ENCODE peak calls at places on chromosomes 3 and 15, in nine cellular contexts. E is mucosa of descending colon; K is WTC11; B is cardiac muscle cell; A is brain microvascular endothelial cell; R is BJ; X is HepG2; H is endothelial cell; Z is activated CD8-positive, alpha-beta T cell treated with anti-CD3 and anti-CD28 coated beads for 36 hours. D is an unnamed sample.

GRCh38 chr3:7682822-7683229 is 818.8 kb upstream of the LMCD1 start:
- DNase-seq in E (no peak), K (no peak), B (no peak), A (peak), R (peak), X (no peak), H (no peak), Z (no peak), D (no peak)

GRCh38 chr3:148074916-148075315 is 622.8 kb upstream of the AGTR1 start:
- DNase-seq in E (no peak), K (no peak), B (no peak), A (no peak), R (no peak), X (no peak), H (no peak), Z (no peak), D (no peak)

GRCh38 chr3:15064299-15064834 is 748 bp downstream of the MRPS25 start:
- DNase-seq in E (no peak), K (no peak), B (no peak), A (no peak), R (no peak), X (no peak), H (no peak), Z (peak), D (peak)

GRCh38 chr15:93321881-93322282 is 232.9 kb upstream of the RGMA start:
- DNase-seq in E (no peak), K (no peak), B (no peak), A (peak), R (no peak), X (peak), H (no peak), Z (no peak), D (no peak)

GRCh38 chr3:168981396-168981795 is 682.1 kb downstream of the MECOM start:
- DNase-seq in E (no peak), K (no peak), B (no peak), A (no peak), R (no peak), X (no peak), H (no peak), Z (no peak), D (no peak)

GRCh38 chr3:190340071-190340470 is 17.8 kb upstream of the CLDN1 start:
- DNase-seq in E (no peak), K (no peak), B (no peak), A (no peak), R (no peak), X (no peak), H (no peak), Z (no peak), D (no peak)

GRCh38 chr3:142644502-142644901 is 48.3 kb downstream of the PLS1 start:
- DNase-seq in E (no peak), K (no peak), B (no peak), A (no peak), R (no peak), X (no peak), H (no peak), Z (no peak), D (no peak)

GRCh38 chr15:84982301-84982920 is 755 bp downstream of the PDE8A start:
- DNase-seq in E (peak), K (no peak), B (peak), A (no peak), R (no peak), X (peak), H (peak), Z (peak), D (no peak)

GRCh38 chr3:24548278-24548677 is 53.6 kb upstream of the THRB start:
- DNase-seq in E (no peak), K (no peak), B (no peak), A (peak), R (no peak), X (no peak), H (no peak), Z (no peak), D (no peak)

GRCh38 chr3:162391301-162391700 is 894.7 kb downstream of the OTOL1 start:
- DNase-seq in E (no peak), K (no peak), B (no peak), A (peak), R (peak), X (no peak), H (no peak), Z (no peak), D (no peak)

GRCh38 chr15:55742498-55742926 is 440 bp downstream of the PRTG start:
- DNase-seq in E (no peak), K (no peak), B (peak), A (peak), R (no peak), X (no peak), H (peak), Z (no peak), D (peak)

GRCh38 chr3:158005391-158006100 is 100.7 kb downstream of the SHOX2 start:
- DNase-seq in E (no peak), K (no peak), B (no peak), A (no peak), R (no peak), X (no peak), H (no peak), Z (no peak), D (no peak)

GRCh38 chr15:29270169-29270955 is 740 bp upstream of the NSMCE3 start:
- DNase-seq in E (no peak), K (no peak), B (no peak), A (no peak), R (no peak), X (no peak), H (no peak), Z (peak), D (peak)

GRCh38 chr3:174219738-174220137 is 639.4 kb upstream of the NAALADL2 start:
- DNase-seq in E (no peak), K (no peak), B (no peak), A (no peak), R (no peak), X (no peak), H (no peak), Z (no peak), D (no peak)

GRCh38 chr3:76582632-76583378 is 457.1 kb upstream of the ROBO2 start:
- DNase-seq in E (no peak), K (no peak), B (no peak), A (no peak), R (no peak), X (no peak), H (no peak), Z (no peak), D (no peak)

GRCh38 chr3:35486295-35486694 is 153.0 kb upstream of the ARPP21 start:
- DNase-seq in E (no peak), K (no peak), B (no peak), A (no peak), R (no peak), X (peak), H (no peak), Z (no peak), D (no peak)

GRCh38 chr15:82709081-82709420 is 624 bp downstream of the AP3B2 start:
- DNase-seq in E (no peak), K (peak), B (no peak), A (no peak), R (no peak), X (no peak), H (no peak), Z (peak), D (no peak)

DNA sequence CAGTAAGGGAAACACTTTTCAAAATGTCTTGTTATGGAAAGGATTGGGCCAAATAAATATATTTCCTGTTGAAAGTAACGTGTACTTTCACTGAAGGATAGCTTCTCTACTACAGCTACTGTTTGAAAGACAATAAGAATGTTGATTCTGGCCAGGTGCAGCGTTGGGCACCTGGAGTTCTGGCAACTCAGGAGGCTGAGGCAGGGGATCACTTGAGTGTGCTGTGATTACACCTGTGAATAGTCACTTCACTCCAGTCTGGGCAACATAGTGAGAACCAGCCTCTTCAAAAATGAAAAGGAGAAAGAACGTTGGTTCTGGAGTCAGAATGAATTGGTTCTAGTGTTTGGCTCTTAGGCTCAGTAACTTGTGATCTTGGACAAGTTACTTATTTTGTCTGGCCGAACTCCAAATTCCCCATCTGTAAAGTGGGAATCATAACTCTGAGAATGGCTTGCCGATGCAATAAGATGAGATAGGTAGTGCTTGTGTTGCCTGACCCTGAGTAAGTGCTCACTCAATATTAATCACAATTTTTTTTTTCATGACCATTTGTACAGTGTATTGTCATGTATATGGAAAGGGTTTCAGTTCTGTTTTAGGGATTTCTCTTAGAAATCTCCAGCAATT is 310.8 kb downstream of the PTPRG start:
- DNase-seq in E (no peak), K (peak), B (no peak), A (no peak), R (no peak), X (no peak), H (no peak), Z (no peak), D (no peak)
- TF ChIP-seq CTCF in E (no peak), K (no peak), B (no peak), A (no peak), R (no peak), X (no peak), H (no peak), Z (no peak), D (no peak)

GRCh38 chr3:112013784-112014143 is 15.0 kb downstream of the TAGLN3 start:
- DNase-seq in E (no peak), K (no peak), B (no peak), A (no peak), R (no peak), X (no peak), H (no peak), Z (no peak), D (no peak)
- TF ChIP-seq CTCF in E (no peak), K (no peak), B (no peak), A (no peak), R (no peak), X (no peak), H (no peak), Z (no peak), D (no peak)

GRCh38 chr3:53919741-53920140 is 28.1 kb upstream of the SELENOK start:
- DNase-seq in E (no peak), K (no peak), B (no peak), A (no peak), R (no peak), X (no peak), H (no peak), Z (no peak), D (no peak)

DNA sequence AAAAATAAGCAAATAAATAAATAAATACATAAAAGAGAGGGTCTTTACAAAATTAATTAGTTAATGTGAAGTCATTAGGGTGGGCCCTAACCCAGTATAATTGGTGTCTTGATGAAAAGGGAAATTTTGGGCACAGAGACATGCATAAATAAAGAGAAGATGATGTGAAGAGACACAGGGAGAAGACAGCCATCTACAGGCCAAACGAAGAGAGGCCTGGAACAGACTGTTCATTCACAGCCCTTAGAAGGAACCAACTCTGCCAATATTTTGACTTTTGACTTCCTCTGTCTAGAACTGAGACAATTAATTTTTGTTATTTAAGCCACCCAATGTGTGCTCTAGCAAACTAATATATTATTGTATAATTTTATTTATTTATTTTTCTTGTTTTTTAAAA is 29.6 kb upstream of the SELENOK start:
- DNase-seq in E (no peak), K (no peak), B (no peak), A (peak), R (no peak), X (peak), H (no peak), Z (peak), D (peak)
- TF ChIP-seq CTCF in E (peak), K (no peak), B (peak), A (peak), R (peak), X (peak), H (no peak), Z (peak), D (peak)

GRCh38 chr15:64162869-64163661 is at the start of gene PPIB:
- DNase-seq in E (peak), K (peak), B (peak), A (peak), R (peak), X (peak), H (peak), Z (peak), D (peak)
- TF ChIP-seq CTCF in E (peak), K (no peak), B (peak), A (peak), R (peak), X (peak), H (no peak), Z (no peak), D (peak)

DNA sequence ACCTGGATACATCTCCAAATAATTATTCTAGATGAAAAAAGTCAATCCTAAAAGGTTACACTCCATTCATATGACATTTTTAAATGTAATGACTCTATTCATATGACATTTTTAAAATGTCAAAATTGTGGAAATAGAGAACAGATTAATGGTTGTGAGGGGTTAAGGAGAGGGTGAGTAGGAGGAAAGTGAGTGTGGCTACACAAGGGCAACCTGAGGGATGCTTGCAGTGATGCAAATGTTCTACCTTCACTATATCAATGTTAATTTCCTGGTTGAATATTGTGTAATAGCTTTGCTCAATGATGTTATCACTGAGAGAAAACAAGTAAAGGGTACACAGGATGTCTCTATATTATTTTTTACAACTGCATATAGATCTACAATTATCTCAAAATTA is 54.9 kb upstream of the PXYLP1 start:
- DNase-seq in E (no peak), K (no peak), B (no peak), A (no peak), R (no peak), X (no peak), H (no peak), Z (no peak), D (no peak)
- TF ChIP-seq CTCF in E (no peak), K (no peak), B (no peak), A (no peak), R (no peak), X (no peak), H (no peak), Z (no peak), D (no peak)

GRCh38 chr3:4271834-4272233 is 31.3 kb upstream of the SETMAR start:
- DNase-seq in E (no peak), K (no peak), B (no peak), A (peak), R (no peak), X (peak), H (no peak), Z (no peak), D (peak)
- TF ChIP-seq CTCF in E (no peak), K (peak), B (no peak), A (peak), R (peak), X (peak), H (peak), Z (peak), D (no peak)

DNA sequence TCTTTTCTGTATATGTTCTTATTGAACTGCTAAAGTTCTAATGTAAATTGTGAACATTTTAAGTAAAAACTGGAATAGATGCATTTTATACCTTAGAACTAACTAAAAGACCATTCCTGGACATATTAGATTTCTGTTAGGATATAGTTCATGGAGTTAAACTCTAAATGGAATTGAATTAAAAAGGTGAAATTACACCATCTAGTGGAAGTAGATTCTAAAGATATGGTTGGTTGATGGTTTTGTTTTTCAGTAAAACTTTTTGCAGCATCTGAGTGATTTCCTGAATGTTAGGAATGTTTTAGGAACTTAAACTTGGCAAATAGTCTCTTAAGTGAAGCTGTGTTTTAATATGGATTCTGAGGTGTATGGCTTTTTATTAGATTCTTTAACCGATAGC is 96.8 kb downstream of the SLMAP start:
- DNase-seq in E (no peak), K (no peak), B (no peak), A (no peak), R (peak), X (peak), H (no peak), Z (no peak), D (peak)
- TF ChIP-seq CTCF in E (no peak), K (no peak), B (peak), A (no peak), R (peak), X (peak), H (no peak), Z (no peak), D (no peak)

GRCh38 chr3:102531686-102532085 is 96.9 kb downstream of the ZPLD1 start:
- DNase-seq in E (no peak), K (no peak), B (no peak), A (no peak), R (no peak), X (no peak), H (no peak), Z (no peak), D (no peak)

GRCh38 chr3:102528727-102529126 is 93.9 kb downstream of the ZPLD1 start:
- DNase-seq in E (no peak), K (no peak), B (no peak), A (no peak), R (no peak), X (no peak), H (no peak), Z (no peak), D (no peak)

GRCh38 chr3:102526865-102527264 is 92.0 kb downstream of the ZPLD1 start:
- DNase-seq in E (no peak), K (no peak), B (no peak), A (no peak), R (no peak), X (no peak), H (no peak), Z (no peak), D (no peak)

GRCh38 chr3:102530443-102531195 is 95.8 kb downstream of the ZPLD1 start:
- DNase-seq in E (no peak), K (no peak), B (no peak), A (peak), R (no peak), X (no peak), H (no peak), Z (no peak), D (no peak)

GRCh38 chr3:102529452-102529851 is 94.6 kb downstream of the ZPLD1 start:
- DNase-seq in E (no peak), K (peak), B (peak), A (no peak), R (no peak), X (no peak), H (peak), Z (no peak), D (no peak)
- TF ChIP-seq CTCF in E (no peak), K (no peak), B (peak), A (peak), R (peak), X (peak), H (no peak), Z (no peak), D (no peak)

GRCh38 chr15:62390793-62391543 is 225.9 kb upstream of the C2CD4B start:
- DNase-seq in E (peak), K (peak), B (peak), A (peak), R (no peak), X (peak), H (peak), Z (peak), D (peak)
- TF ChIP-seq CTCF in E (no peak), K (no peak), B (peak), A (peak), R (no peak), X (peak), H (no peak), Z (no peak), D (no peak)

GRCh38 chr15:48365575-48365974 is 34.3 kb downstream of the DUT start:
- DNase-seq in E (no peak), K (no peak), B (no peak), A (no peak), R (no peak), X (no peak), H (no peak), Z (no peak), D (no peak)
- TF ChIP-seq CTCF in E (no peak), K (no peak), B (no peak), A (no peak), R (no peak), X (no peak), H (no peak), Z (no peak), D (no peak)

D was measured in GM13976.